ENCODE peak calls at places on chromosomes 13 and 19, in five cellular contexts. C, H, W, Q and X are unnamed samples.
A peak's percentile ranks its signal among the peaks of the same experiment; 100 is the strongest.

GRCh38 chr19:29841209-29841558 is 29.4 kb downstream of the CCNE1 start:
- DNase-seq in H (no peak), W (peak; percentile 21), C (no peak), Q (no peak), X (no peak)

GRCh38 chr19:55585658-55586339 is 5.2 kb upstream of the ZNF579 start:
- DNase-seq in W (peak; percentile 92), H (no peak), Q (peak; percentile 88), C (peak; percentile 68), X (peak; percentile 83)

GRCh38 chr13:51435002-51435578 is 17.7 kb downstream of the INTS6 start:
- DNase-seq in W (no peak), C (no peak), H (no peak), Q (no peak), X (no peak)

GRCh38 chr19:38039966-38040365 is 133.0 kb downstream of the SIPA1L3 start:
- DNase-seq in H (no peak), Q (no peak), W (no peak), C (no peak), X (no peak)

GRCh38 chr19:35554076-35554475 is 8.7 kb downstream of the TMEM147 start:
- DNase-seq in C (no peak), W (no peak), H (no peak), Q (no peak), X (no peak)

GRCh38 chr13:80086304-80086721 is 254.6 kb downstream of the SPRY2 start:
- DNase-seq in H (no peak), W (no peak), Q (no peak), C (no peak), X (no peak)

GRCh38 chr19:3243851-3244700 is 19.6 kb downstream of the CELF5 start:
- DNase-seq in W (peak; percentile 68), C (peak; percentile 35), Q (peak; percentile 50), H (no peak), X (no peak)

GRCh38 chr19:38718747-38719543 is 25.3 kb downstream of the CAPN12 start:
- DNase-seq in C (peak; percentile 52), Q (no peak), H (no peak), W (no peak), X (no peak)

GRCh38 chr13:66210677-66211076 is 1019.5 kb downstream of the PCDH9 start:
- DNase-seq in C (no peak), W (no peak), Q (no peak), H (no peak), X (no peak)

GRCh38 chr13:46211116-46211515 is 612 bp upstream of the LRRC63 start:
- DNase-seq in C (no peak), H (no peak), W (no peak), Q (peak; percentile 25), X (no peak)

GRCh38 chr13:79936368-79937136 is 404.4 kb downstream of the SPRY2 start:
- DNase-seq in H (no peak), C (peak; percentile 31), W (no peak), Q (no peak), X (no peak)

GRCh38 chr19:55801416-55801815 is 30.4 kb downstream of the NLRP11 start:
- DNase-seq in H (no peak), W (no peak), C (no peak), Q (no peak), X (no peak)

GRCh38 chr13:45786293-45786920 is 65.1 kb downstream of the SIAH3 start:
- DNase-seq in C (peak; percentile 34), H (no peak), Q (no peak), W (no peak), X (no peak)

GRCh38 chr19:17209126-17210036 is 5.8 kb upstream of the USE1 start:
- DNase-seq in H (no peak), Q (peak; percentile 76), W (no peak), C (no peak), X (peak; percentile 77)

GRCh38 chr13:33099860-33100259 is 83.6 kb downstream of the KL start:
- DNase-seq in W (no peak), H (no peak), C (no peak), Q (no peak), X (no peak)

GRCh38 chr13:72121466-72121865 is 254.5 kb upstream of the DACH1 start:
- DNase-seq in W (no peak), C (no peak), Q (no peak), H (no peak), X (no peak)

GRCh38 chr19:33796164-33797100 is at the start of gene KCTD15:
- DNase-seq in C (peak; percentile 59), W (peak; percentile 79), H (no peak), Q (peak; percentile 43), X (no peak)

GRCh38 chr13:100987993-100988392 is 313.4 kb upstream of the TMTC4 start:
- DNase-seq in H (no peak), W (no peak), C (no peak), Q (no peak), X (no peak)

GRCh38 chr13:111288276-111288675 is 32.2 kb upstream of the TEX29 start:
- DNase-seq in Q (no peak), C (no peak), H (no peak), W (no peak), X (no peak)

GRCh38 chr13:29182216-29182615 is 362.1 kb downstream of the MTUS2 start:
- DNase-seq in W (no peak), C (no peak), H (no peak), Q (no peak), X (no peak)

GRCh38 chr13:69324109-69324886 is 783.3 kb upstream of the ATXN8OS start:
- DNase-seq in H (no peak), Q (no peak), W (no peak), C (no peak), X (no peak)

GRCh38 chr13:42895781-42896180 is 96.3 kb downstream of the EPSTI1 start:
- DNase-seq in Q (no peak), H (no peak), W (no peak), C (no peak), X (no peak)

GRCh38 chr13:76222511-76222910 is 586.4 kb downstream of the LMO7 start:
- DNase-seq in C (no peak), H (no peak), W (no peak), Q (no peak), X (no peak)

GRCh38 chr13:38002596-38002995 is 133.0 kb upstream of the TRPC4 start:
- DNase-seq in C (no peak), H (no peak), Q (no peak), W (no peak), X (no peak)

GRCh38 chr19:22634450-22634827 is 315 bp downstream of the ZNF492 start:
- DNase-seq in Q (no peak), W (no peak), H (no peak), C (no peak), X (no peak)

GRCh38 chr19:7862413-7862951 is 11.7 kb downstream of the PRR36 start:
- DNase-seq in W (peak; percentile 79), H (no peak), C (peak; percentile 43), Q (peak; percentile 58), X (peak; percentile 67)

DNA sequence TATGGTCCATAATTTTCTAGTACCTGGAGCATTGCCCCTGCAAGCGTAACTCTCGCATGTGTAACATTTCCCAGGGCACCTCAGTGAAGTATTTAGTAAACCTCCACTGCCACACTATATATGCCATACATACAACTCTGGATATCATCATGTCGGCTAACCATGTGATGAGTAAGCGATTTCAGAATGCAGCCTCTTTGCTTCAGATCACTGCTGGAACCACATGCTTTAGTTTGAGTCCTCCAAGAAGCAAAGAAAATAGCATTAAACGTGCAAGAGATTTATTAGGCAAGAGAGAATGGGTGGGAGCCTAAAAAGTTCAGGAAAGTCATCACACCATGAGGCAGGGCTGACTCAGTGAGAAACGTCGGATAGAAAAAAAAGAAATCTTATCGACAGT is 635.6 kb upstream of the SLITRK5 start:
- DNase-seq in W (no peak), H (no peak), Q (no peak), C (no peak), X (no peak)
- TF ChIP-seq POLR2A in W (no peak), H (no peak), Q (no peak), C (no peak), X (no peak)

GRCh38 chr13:109773276-109773675 is 13.1 kb downstream of the IRS2 start:
- DNase-seq in H (no peak), C (no peak), Q (peak; percentile 75), W (no peak), X (no peak)

GRCh38 chr13:109770436-109770835 is 15.9 kb downstream of the IRS2 start:
- DNase-seq in Q (no peak), C (no peak), W (no peak), H (no peak), X (no peak)

GRCh38 chr13:109776575-109776974 is 9.8 kb downstream of the IRS2 start:
- DNase-seq in C (no peak), W (no peak), H (no peak), Q (no peak), X (no peak)

GRCh38 chr13:109771926-109772325 is 14.5 kb downstream of the IRS2 start:
- DNase-seq in C (no peak), Q (no peak), H (no peak), W (no peak), X (no peak)

DNA sequence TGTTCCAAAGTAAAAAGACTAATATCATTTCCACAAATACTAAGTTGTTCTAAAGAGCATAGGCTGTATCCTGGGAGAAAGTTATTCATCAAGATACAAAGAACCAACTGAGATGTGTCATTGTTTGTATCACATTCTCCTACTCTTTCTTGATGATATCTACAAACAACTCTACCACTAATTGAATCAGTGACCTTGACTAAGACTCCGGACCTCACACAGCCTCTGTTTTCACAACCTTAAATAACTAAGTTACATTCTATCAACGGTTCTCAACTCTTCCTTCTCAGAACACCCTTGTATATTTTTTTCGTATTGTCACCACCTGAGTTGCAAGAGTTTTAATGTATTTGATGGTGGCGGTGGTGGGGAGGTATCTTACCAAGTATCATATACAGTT is 12.6 kb downstream of the IRS2 start:
- DNase-seq in C (no peak), Q (no peak), W (no peak), H (no peak), X (no peak)
- H3K4me1 ChIP-seq in C (peaks cover 23% of the 10 kb centered on the region), Q (peaks cover 19% of the 10 kb centered on the region), W (peaks cover 17% of the 10 kb centered on the region), H (peaks cover 27% of the 10 kb centered on the region), X (no peaks in the 10 kb centered on the region)

GRCh38 chr19:50510700-50511068 is 307 bp downstream of the JOSD2 start:
- DNase-seq in C (no peak), H (no peak), W (no peak), Q (no peak), X (no peak)

GRCh38 chr19:50512112-50512998 is 1.4 kb downstream of the ASPDH start:
- DNase-seq in Q (no peak), H (no peak), C (peak; percentile 31), W (peak; percentile 59), X (no peak)

GRCh38 chr19:50510121-50510670 is 795 bp downstream of the JOSD2 start:
- DNase-seq in W (peak; percentile 68), C (no peak), Q (peak; percentile 75), H (no peak), X (no peak)

GRCh38 chr19:50509366-50509765 is 1.6 kb downstream of the JOSD2 start:
- DNase-seq in Q (no peak), H (no peak), C (no peak), W (no peak), X (no peak)

GRCh38 chr19:50511069-50511822 is at the start of gene JOSD2:
- DNase-seq in C (peak; percentile 96), W (peak; percentile 99), H (peak; percentile 96), Q (peak; percentile 100), X (peak; percentile 98)
- TF ChIP-seq POLR2A in C (peak; percentile 5), W (peak; percentile 51), H (peak; percentile 8), Q (peak; percentile 50), X (peak; percentile 76)

DNA sequence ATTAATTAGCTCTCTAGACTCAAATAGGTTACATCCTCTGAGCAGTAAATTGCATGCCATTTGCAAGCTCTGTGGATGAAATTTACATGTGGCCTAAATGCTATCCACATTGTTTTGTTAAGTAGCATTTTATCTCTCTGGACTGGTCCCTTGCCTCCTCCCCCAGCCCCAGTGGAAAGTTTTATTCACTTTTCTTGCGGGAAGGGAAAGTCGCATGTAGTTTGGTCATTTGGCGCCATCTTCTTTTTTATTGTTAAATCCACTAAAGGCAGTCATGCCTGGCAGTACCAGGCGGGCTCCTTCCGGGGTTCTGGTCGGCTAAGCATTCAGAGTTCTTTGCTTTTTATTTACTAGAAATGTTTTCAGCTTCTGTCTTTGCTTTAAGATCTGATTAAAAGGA is 188.7 kb downstream of the TM9SF2 start:
- DNase-seq in Q (no peak), W (no peak), H (no peak), C (no peak), X (no peak)
- H3K4me1 ChIP-seq in Q (peaks cover 11% of the 10 kb centered on the region), W (peaks cover 2% of the 10 kb centered on the region), H (no peaks in the 10 kb centered on the region), C (peaks cover 7% of the 10 kb centered on the region), X (no peaks in the 10 kb centered on the region)